ENCODE peak calls at places on chromosomes 13 and 19, in six cellular contexts. One of them, this sample, is unnamed. For H3K27me3 and H3K4me1, the result is how much of the 10 kb centered on the place peaks cover.

GRCh38 chr19:28444371-28444770 is 768.6 kb downstream of the UQCRFS1 start:
- DNase-seq in GM23248: no peak
- DNase-seq in osteoblast: no peak
- DNase-seq in A673: no peak
- DNase-seq in tibial nerve: no peak
- DNase-seq in mesendoderm: no peak
- DNase-seq in this sample: no peak

GRCh38 chr13:80036845-80037504 is 304.0 kb downstream of the SPRY2 start:
- DNase-seq in GM23248: no peak
- DNase-seq in osteoblast: no peak
- DNase-seq in A673: no peak
- DNase-seq in tibial nerve: no peak
- DNase-seq in mesendoderm: no peak
- DNase-seq in this sample: no peak

GRCh38 chr13:22061371-22061805 is 390.5 kb downstream of the FGF9 start:
- DNase-seq in GM23248: no peak
- DNase-seq in osteoblast: no peak
- DNase-seq in A673: no peak
- DNase-seq in tibial nerve: no peak
- DNase-seq in mesendoderm: peak
- DNase-seq in this sample: no peak

GRCh38 chr13:95797016-95797415 is 120.1 kb downstream of the DNAJC3 start:
- DNase-seq in GM23248: no peak
- DNase-seq in osteoblast: peak
- DNase-seq in A673: no peak
- DNase-seq in tibial nerve: no peak
- DNase-seq in mesendoderm: no peak
- DNase-seq in this sample: no peak

GRCh38 chr13:35963982-35964665 is 167.1 kb downstream of the DCLK1 start:
- DNase-seq in GM23248: no peak
- DNase-seq in osteoblast: no peak
- DNase-seq in A673: peak
- DNase-seq in tibial nerve: no peak
- DNase-seq in mesendoderm: no peak
- DNase-seq in this sample: no peak

GRCh38 chr13:63435668-63436275 is 2020.1 kb upstream of the PCDH20 start:
- DNase-seq in GM23248: peak
- DNase-seq in osteoblast: peak
- DNase-seq in A673: no peak
- DNase-seq in tibial nerve: no peak
- DNase-seq in mesendoderm: peak
- DNase-seq in this sample: no peak

GRCh38 chr19:48468806-48469055 is 438 bp upstream of the CYTH2 start:
- DNase-seq in GM23248: no peak
- DNase-seq in osteoblast: no peak
- DNase-seq in A673: no peak
- DNase-seq in tibial nerve: no peak
- DNase-seq in mesendoderm: no peak
- DNase-seq in this sample: no peak

GRCh38 chr19:12346896-12347295 is 13.5 kb upstream of the ZNF563 start:
- DNase-seq in GM23248: no peak
- DNase-seq in osteoblast: no peak
- DNase-seq in A673: no peak
- DNase-seq in tibial nerve: no peak
- DNase-seq in mesendoderm: no peak
- DNase-seq in this sample: no peak

GRCh38 chr19:351976-352625 is 7.5 kb upstream of the MIER2 start:
- DNase-seq in GM23248: no peak
- DNase-seq in osteoblast: no peak
- DNase-seq in A673: no peak
- DNase-seq in tibial nerve: no peak
- DNase-seq in mesendoderm: no peak
- DNase-seq in this sample: no peak

DNA sequence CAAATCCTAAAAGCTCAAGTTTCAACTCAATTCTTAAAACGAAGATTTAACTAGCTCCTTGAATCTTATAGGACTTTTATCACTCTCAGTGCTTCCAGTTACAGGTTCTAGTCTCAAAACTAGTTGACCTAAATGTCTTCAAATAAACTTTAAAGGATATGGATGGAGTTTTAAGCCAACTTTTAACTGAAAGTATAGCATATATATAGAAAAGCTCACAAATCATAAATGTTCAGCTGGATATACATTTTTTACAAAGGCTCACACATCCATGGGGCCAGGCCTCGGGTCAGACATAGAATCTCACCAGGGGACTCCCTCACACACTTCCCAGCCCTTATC is 47.1 kb upstream of the ARHGEF7 start:
- DNase-seq in GM23248: no peak
- DNase-seq in osteoblast: no peak
- DNase-seq in A673: no peak
- DNase-seq in tibial nerve: no peak
- DNase-seq in mesendoderm: no peak
- DNase-seq in this sample: no peak
- H3K4me3 ChIP-seq in GM23248: peak
- H3K4me3 ChIP-seq in osteoblast: no peak
- H3K4me3 ChIP-seq in A673: no peak
- H3K4me3 ChIP-seq in tibial nerve: no peak
- H3K4me3 ChIP-seq in mesendoderm: no peak
- H3K4me3 ChIP-seq in this sample: peak

GRCh38 chr19:18777725-18778389 is 13.2 kb downstream of the COMP start:
- DNase-seq in GM23248: peak
- DNase-seq in osteoblast: peak
- DNase-seq in A673: no peak
- DNase-seq in tibial nerve: no peak
- DNase-seq in mesendoderm: no peak
- DNase-seq in this sample: no peak
- H3K27me3 ChIP-seq in GM23248: under half
- H3K27me3 ChIP-seq in osteoblast: under half
- H3K27me3 ChIP-seq in A673: under half
- H3K27me3 ChIP-seq in tibial nerve: under half
- H3K27me3 ChIP-seq in mesendoderm: under half
- H3K27me3 ChIP-seq in this sample: under half

GRCh38 chr13:49476529-49476928 is 19.2 kb upstream of the PHF11 start:
- DNase-seq in GM23248: no peak
- DNase-seq in osteoblast: no peak
- DNase-seq in A673: no peak
- DNase-seq in tibial nerve: no peak
- DNase-seq in mesendoderm: no peak
- DNase-seq in this sample: no peak
- H3K4me1 ChIP-seq in GM23248: under half
- H3K4me1 ChIP-seq in osteoblast: under half
- H3K4me1 ChIP-seq in A673: under half
- H3K4me1 ChIP-seq in tibial nerve: under half
- H3K4me1 ChIP-seq in mesendoderm: under half
- H3K4me1 ChIP-seq in this sample: under half

GRCh38 chr13:113053801-113054604 is 51.6 kb upstream of the F7 start:
- DNase-seq in GM23248: no peak
- DNase-seq in osteoblast: no peak
- DNase-seq in A673: no peak
- DNase-seq in tibial nerve: no peak
- DNase-seq in mesendoderm: no peak
- DNase-seq in this sample: no peak
- H3K4me3 ChIP-seq in GM23248: no peak
- H3K4me3 ChIP-seq in osteoblast: no peak
- H3K4me3 ChIP-seq in A673: no peak
- H3K4me3 ChIP-seq in tibial nerve: no peak
- H3K4me3 ChIP-seq in mesendoderm: no peak
- H3K4me3 ChIP-seq in this sample: no peak

DNA sequence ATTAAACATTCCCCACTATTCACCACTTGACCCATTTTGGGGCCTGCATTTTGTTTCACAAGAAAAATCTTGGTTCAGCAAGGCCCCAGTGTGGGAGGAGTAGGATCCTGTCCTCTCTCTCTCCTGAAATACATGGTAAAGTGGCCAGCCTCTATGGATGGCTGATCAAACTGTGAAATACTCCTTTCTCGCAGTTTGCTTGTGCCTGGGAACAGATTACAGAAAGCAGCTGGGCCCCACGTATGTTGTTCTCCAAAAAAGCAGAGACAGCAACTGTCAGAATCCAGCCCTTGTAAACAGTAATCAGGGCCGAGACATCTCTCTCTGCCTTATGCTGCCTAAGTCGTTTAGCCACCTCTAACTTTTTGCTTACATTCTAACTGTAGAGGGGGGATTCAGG is 61.0 kb upstream of the RAP2A start:
- DNase-seq in GM23248: no peak
- DNase-seq in osteoblast: no peak
- DNase-seq in A673: no peak
- DNase-seq in tibial nerve: no peak
- DNase-seq in mesendoderm: no peak
- DNase-seq in this sample: no peak
- H3K27me3 ChIP-seq in GM23248: under half
- H3K27me3 ChIP-seq in osteoblast: under half
- H3K27me3 ChIP-seq in A673: under half
- H3K27me3 ChIP-seq in tibial nerve: under half
- H3K27me3 ChIP-seq in mesendoderm: under half
- H3K27me3 ChIP-seq in this sample: under half

DNA sequence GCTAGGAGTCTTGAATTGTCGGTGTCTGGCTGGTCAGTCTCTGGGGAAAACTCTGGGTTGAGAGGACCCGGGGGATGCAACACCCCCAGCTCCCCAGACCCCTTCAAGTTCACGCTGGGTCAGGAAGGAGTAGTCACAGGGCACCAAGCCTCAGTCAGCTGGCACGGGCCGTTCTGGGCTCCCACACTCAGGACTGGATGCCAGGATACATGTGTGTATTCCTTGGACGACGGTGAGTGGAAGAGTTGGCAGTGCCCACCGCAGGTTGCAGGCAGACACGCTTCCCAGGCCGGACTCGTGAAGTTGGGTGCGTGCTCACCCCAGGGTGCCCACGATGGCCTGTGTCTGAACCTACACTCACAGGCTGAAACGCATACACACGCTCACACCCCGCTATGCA is 5.5 kb downstream of the GADD45B start:
- DNase-seq in GM23248: no peak
- DNase-seq in osteoblast: peak
- DNase-seq in A673: no peak
- DNase-seq in tibial nerve: no peak
- DNase-seq in mesendoderm: no peak
- DNase-seq in this sample: no peak
- H3K4me1 ChIP-seq in GM23248: under half
- H3K4me1 ChIP-seq in osteoblast: under half
- H3K4me1 ChIP-seq in A673: under half
- H3K4me1 ChIP-seq in tibial nerve: under half
- H3K4me1 ChIP-seq in mesendoderm: under half
- H3K4me1 ChIP-seq in this sample: under half